ENCODE peak calls at places on chromosomes 1 and 21, in four cellular contexts. Y is NCI-H1930, U is HuH-7, F is T-helper 2 cell. R is an unnamed sample.

GRCh38 chr1:51236548-51237312 is 657 bp downstream of the RNF11 start:
- DNase-seq in Y (no peak), U (peak), F (peak), R (peak)

GRCh38 chr21:14545906-14546480 is at the start of gene SAMSN1:
- DNase-seq in Y (no peak), U (no peak), F (peak), R (peak)

GRCh38 chr1:51519857-51520699 is 1.0 kb upstream of the EPS15 start:
- DNase-seq in F (no peak), U (no peak), Y (no peak), R (peak)

GRCh38 chr1:80384037-80384830 is 1377.7 kb upstream of the ADGRL4 start:
- DNase-seq in Y (no peak), F (no peak), U (no peak), R (no peak)

GRCh38 chr21:17454315-17455027 is 58.4 kb upstream of the CXADR start:
- DNase-seq in F (no peak), U (no peak), Y (peak), R (peak)

GRCh38 chr1:190634134-190634533 is 156.5 kb upstream of the BRINP3 start:
- DNase-seq in Y (no peak), F (no peak), U (no peak), R (no peak)

GRCh38 chr1:194629011-194629410 is 1442.6 kb upstream of the B3GALT2 start:
- DNase-seq in F (no peak), Y (no peak), U (no peak), R (no peak)

GRCh38 chr1:96010000-96010399 is 711.6 kb upstream of the PTBP2 start:
- DNase-seq in F (no peak), Y (no peak), U (no peak), R (no peak)

GRCh38 chr1:23634840-23635642 is 56.6 kb upstream of the RPL11 start:
- DNase-seq in Y (peak), U (peak), F (peak), R (peak)

GRCh38 chr21:34936299-34936698 is 112.8 kb downstream of the RUNX1 start:
- DNase-seq in U (no peak), F (no peak), Y (no peak), R (no peak)